ENCODE peak calls at places on chromosome 20, in four cellular contexts. One of them, this sample, is unnamed.

GRCh38 chr20:53757472-53757913 is 163.9 kb upstream of the ZNF217 start:
- DNase-seq in K562: no peak
- DNase-seq in HFF-Myc: no peak
- DNase-seq in GM12892: no peak
- DNase-seq in this sample: no peak

GRCh38 chr20:43736588-43737091 is 9.8 kb upstream of the GTSF1L start:
- DNase-seq in HFF-Myc: no peak
- DNase-seq in GM12892: no peak
- DNase-seq in K562: peak
- DNase-seq in this sample: no peak

GRCh38 chr20:62815066-62815991 is 1.5 kb upstream of the COL9A3 start:
- DNase-seq in GM12892: no peak
- DNase-seq in K562: peak
- DNase-seq in HFF-Myc: no peak
- DNase-seq in this sample: no peak

GRCh38 chr20:62366370-62367135 is 559 bp downstream of the LAMA5 start:
- DNase-seq in GM12892: peak
- DNase-seq in HFF-Myc: no peak
- DNase-seq in K562: peak
- DNase-seq in this sample: peak

GRCh38 chr20:37922016-37922415 is 19.1 kb downstream of the VSTM2L start:
- DNase-seq in HFF-Myc: no peak
- DNase-seq in K562: no peak
- DNase-seq in GM12892: no peak
- DNase-seq in this sample: no peak

GRCh38 chr20:38973546-38974120 is 11.5 kb downstream of the DHX35 start:
- DNase-seq in GM12892: no peak
- DNase-seq in HFF-Myc: no peak
- DNase-seq in K562: no peak
- DNase-seq in this sample: no peak

GRCh38 chr20:56360899-56361199 is 2.1 kb downstream of the FAM210B start:
- DNase-seq in HFF-Myc: no peak
- DNase-seq in GM12892: no peak
- DNase-seq in K562: no peak
- DNase-seq in this sample: no peak

GRCh38 chr20:53869466-53870258 is 200.7 kb downstream of the BCAS1 start:
- DNase-seq in K562: peak
- DNase-seq in HFF-Myc: no peak
- DNase-seq in GM12892: no peak
- DNase-seq in this sample: peak

GRCh38 chr20:64119681-64120341 is 12.4 kb upstream of the NPBWR2 start:
- DNase-seq in GM12892: peak
- DNase-seq in HFF-Myc: no peak
- DNase-seq in K562: no peak
- DNase-seq in this sample: no peak

GRCh38 chr20:50980851-50981713 is 22.5 kb downstream of the MOCS3 start:
- DNase-seq in GM12892: peak
- DNase-seq in K562: peak
- DNase-seq in HFF-Myc: no peak
- DNase-seq in this sample: peak

GRCh38 chr20:57433658-57434389 is 42.6 kb downstream of the RBM38 start:
- DNase-seq in GM12892: no peak
- DNase-seq in K562: no peak
- DNase-seq in HFF-Myc: no peak
- DNase-seq in this sample: no peak

GRCh38 chr20:19923762-19924161 is 93.4 kb upstream of the NAA20 start:
- DNase-seq in K562: no peak
- DNase-seq in HFF-Myc: no peak
- DNase-seq in GM12892: no peak
- DNase-seq in this sample: no peak

GRCh38 chr20:36543187-36544133 is 2.1 kb downstream of the MYL9 start:
- DNase-seq in HFF-Myc: no peak
- DNase-seq in GM12892: no peak
- DNase-seq in K562: no peak
- DNase-seq in this sample: no peak

GRCh38 chr20:40775747-40776146 is 86.7 kb upstream of the MAFB start:
- DNase-seq in HFF-Myc: no peak
- DNase-seq in GM12892: no peak
- DNase-seq in K562: no peak
- DNase-seq in this sample: no peak

GRCh38 chr20:24751551-24751950 is 197.5 kb upstream of the CST7 start:
- DNase-seq in HFF-Myc: no peak
- DNase-seq in K562: no peak
- DNase-seq in GM12892: no peak
- DNase-seq in this sample: no peak

This sample was measured in HEK293T.